ENCODE peak calls at places on chromosomes 1 and 21, in four cellular contexts. A is NCI-H187 treated with DMSO at 0.1 percent for 48 hours; J is right atrium auricular region; U is CD8-positive, alpha-beta memory T cell. N is an unnamed sample.

GRCh38 chr21:14058566-14058965 is 152.2 kb downstream of the LIPI start:
- DNase-seq in A (no peak), J (no peak), U (no peak), N (no peak)

GRCh38 chr1:224774378-224774777 is 155.1 kb upstream of the DNAH14 start:
- DNase-seq in A (no peak), J (no peak), U (no peak), N (no peak)

GRCh38 chr21:41570791-41571355 is 62.9 kb upstream of the TMPRSS2 start:
- DNase-seq in A (no peak), J (no peak), U (no peak), N (no peak)

GRCh38 chr1:172351761-172352161 is 68.7 kb upstream of the C1orf105 start:
- DNase-seq in A (no peak), J (no peak), U (no peak), N (no peak)

GRCh38 chr1:228393268-228393699 is 13.4 kb downstream of the TRIM11 start:
- DNase-seq in A (no peak), J (no peak), U (no peak), N (no peak)

GRCh38 chr1:179586107-179586823 is 5.4 kb upstream of the TDRD5 start:
- DNase-seq in A (no peak), J (no peak), U (no peak), N (no peak)

GRCh38 chr21:45568383-45568782 is 26.1 kb upstream of the SLC19A1 start:
- DNase-seq in A (no peak), J (no peak), U (no peak), N (no peak)

GRCh38 chr1:171119648-171120047 is 28.9 kb downstream of the FMO3 start:
- DNase-seq in A (no peak), J (no peak), U (no peak), N (no peak)

GRCh38 chr21:45468051-45468970 is 63.3 kb downstream of the COL18A1 start:
- DNase-seq in A (no peak), J (no peak), U (no peak), N (no peak)

GRCh38 chr1:157488160-157488559 is 64.2 kb downstream of the FCRL5 start:
- DNase-seq in A (no peak), J (no peak), U (no peak), N (no peak)

GRCh38 chr1:31633117-31633516 is 11.6 kb downstream of the PEF1 start:
- DNase-seq in A (no peak), J (no peak), U (no peak), N (no peak)

GRCh38 chr1:63817152-63817667 is 43.4 kb downstream of the ROR1 start:
- DNase-seq in A (no peak), J (no peak), U (no peak), N (no peak)

GRCh38 chr1:233006108-233006507 is 55.7 kb downstream of the NTPCR start:
- DNase-seq in A (no peak), J (no peak), U (no peak), N (no peak)

GRCh38 chr1:178485467-178486098 is 11.2 kb downstream of the CLEC20A start:
- DNase-seq in A (no peak), J (no peak), U (no peak), N (no peak)

GRCh38 chr1:229070168-229070567 is 200.7 kb upstream of the RAB4A start:
- DNase-seq in A (no peak), J (peak; percentile 80), U (no peak), N (no peak)

GRCh38 chr1:219660666-219661463 is 48.0 kb upstream of the ZC3H11B start:
- DNase-seq in A (no peak), J (peak; percentile 91), U (no peak), N (no peak)

GRCh38 chr1:219924348-219924747 is 4.0 kb downstream of the SLC30A10 start:
- DNase-seq in A (no peak), J (no peak), U (no peak), N (no peak)

GRCh38 chr1:204556458-204557052 is 40.3 kb downstream of the MDM4 start:
- DNase-seq in A (no peak), J (no peak), U (no peak), N (no peak)

GRCh38 chr1:228359613-228360532 is 46.8 kb downstream of the TRIM11 start:
- DNase-seq in A (no peak), J (no peak), U (no peak), N (no peak)

N was measured in effector memory CD4-positive, alpha-beta T cell.